ENCODE peak calls at places on chromosome 17, in nine cellular contexts. T is B cell; A is NCI-H1105 treated with DMSO at 0.1 percent for 48 hours; V is activated naive CD8-positive, alpha-beta T cell treated with anti-CD3 and anti-CD28 coated beads for 36 hours; D is NCI-H1417; M is NCI-H1092; K is globus pallidus; Q is HFFc6; W is type B pancreatic cell. Z is an unnamed sample.

GRCh38 chr17:229130-229944 is 47.9 kb upstream of the DOC2B start:
- DNase-seq in T (no peak), A (no peak), V (no peak), D (no peak), M (no peak), K (no peak), Q (no peak), W (no peak), Z (no peak)

GRCh38 chr17:20970329-20970728 is 72.5 kb downstream of the USP22 start:
- DNase-seq in T (no peak), A (no peak), V (no peak), D (no peak), M (no peak), K (no peak), Q (no peak), W (no peak), Z (no peak)

GRCh38 chr17:67830440-67830839 is 5.1 kb downstream of the BPTF start:
- DNase-seq in T (no peak), A (no peak), V (no peak), D (no peak), M (no peak), K (no peak), Q (no peak), W (peak), Z (no peak)

GRCh38 chr17:10126554-10127493 is 71.6 kb downstream of the GAS7 start:
- DNase-seq in T (no peak), A (no peak), V (no peak), D (no peak), M (no peak), K (no peak), Q (peak), W (no peak), Z (peak)

GRCh38 chr17:76264755-76265623 is at the start of gene UBALD2:
- DNase-seq in T (peak), A (peak), V (peak), D (peak), M (peak), K (peak), Q (peak), W (peak), Z (peak)

GRCh38 chr17:73387746-73388577 is 76.2 kb upstream of the CDC42EP4 start:
- DNase-seq in T (no peak), A (no peak), V (no peak), D (no peak), M (no peak), K (no peak), Q (no peak), W (no peak), Z (no peak)

GRCh38 chr17:57622886-57623433 is 122.1 kb downstream of the CCDC182 start:
- DNase-seq in T (peak), A (no peak), V (peak), D (peak), M (no peak), K (no peak), Q (peak), W (no peak), Z (peak)

GRCh38 chr17:2710804-2711607 is 558 bp downstream of the CLUH start:
- DNase-seq in T (no peak), A (no peak), V (peak), D (peak), M (no peak), K (no peak), Q (no peak), W (no peak), Z (peak)

GRCh38 chr17:74361613-74362391 is at the start of gene BTBD17:
- DNase-seq in T (no peak), A (peak), V (peak), D (peak), M (peak), K (peak), Q (no peak), W (no peak), Z (peak)

GRCh38 chr17:36000730-36001108 is 634 bp downstream of the CCL15 start:
- DNase-seq in T (no peak), A (no peak), V (no peak), D (no peak), M (no peak), K (no peak), Q (no peak), W (no peak), Z (no peak)

GRCh38 chr17:64984776-64985521 is 65.7 kb upstream of the LRRC37A3 start:
- DNase-seq in T (no peak), A (no peak), V (no peak), D (no peak), M (no peak), K (peak), Q (peak), W (peak), Z (peak)

GRCh38 chr17:67639997-67640396 is 77.7 kb upstream of the NOL11 start:
- DNase-seq in T (no peak), A (no peak), V (no peak), D (no peak), M (no peak), K (no peak), Q (no peak), W (no peak), Z (no peak)

GRCh38 chr17:50533720-50534148 is 1.2 kb downstream of the EPN3 start:
- DNase-seq in T (no peak), A (peak), V (no peak), D (peak), M (peak), K (no peak), Q (no peak), W (no peak), Z (peak)

GRCh38 chr17:58702708-58703107 is 10.3 kb downstream of the RAD51C start:
- DNase-seq in T (no peak), A (no peak), V (no peak), D (no peak), M (no peak), K (no peak), Q (no peak), W (no peak), Z (no peak)

Z was measured in adrenal gland.